ENCODE peak calls at places on chromosomes 4 and X, in five cellular contexts. K is amygdala, T is skeletal muscle cell, H is endothelial cell, X is DMS53. I is an unnamed sample.

GRCh38 chr4:82586055-82586454 is 24.3 kb upstream of the TMEM150C start:
- DNase-seq in H (no peak), T (no peak), K (peak), X (no peak), I (no peak)

GRCh38 chr4:45078201-45078600 is 351.8 kb upstream of the GNPDA2 start:
- DNase-seq in T (no peak), X (no peak), H (no peak), K (no peak), I (no peak)

GRCh38 chrX:40543661-40544328 is 37.0 kb upstream of the ATP6AP2 start:
- DNase-seq in X (peak), T (no peak), K (no peak), H (peak), I (peak)

GRCh38 chr4:153571006-153571545 is 104.9 kb downstream of the TMEM131L start:
- DNase-seq in T (no peak), H (no peak), K (no peak), X (no peak), I (no peak)

GRCh38 chr4:1746919-1747602 is 25.7 kb downstream of the TACC3 start:
- DNase-seq in K (peak), X (peak), T (no peak), H (no peak), I (no peak)

GRCh38 chrX:41333744-41333993 is 293 bp upstream of the DDX3X start:
- DNase-seq in K (no peak), H (no peak), T (peak), X (peak), I (no peak)

GRCh38 chr4:17647927-17648326 is 33.5 kb downstream of the MED28 start:
- DNase-seq in H (no peak), X (peak), T (no peak), K (no peak), I (no peak)

GRCh38 chr4:30722916-30723270 is 2.7 kb downstream of the PCDH7 start:
- DNase-seq in X (no peak), K (no peak), H (peak), T (no peak), I (no peak)

GRCh38 chrX:152028611-152029010 is 54.1 kb upstream of the GABRE start:
- DNase-seq in X (no peak), H (no peak), K (no peak), T (no peak), I (no peak)

GRCh38 chrX:18410038-18410437 is 15.4 kb upstream of the CDKL5 start:
- DNase-seq in T (no peak), X (peak), K (no peak), H (no peak), I (no peak)

GRCh38 chrX:145532176-145532780 is 285.0 kb downstream of the SPANXN1 start:
- DNase-seq in X (no peak), K (no peak), T (no peak), H (no peak), I (no peak)

GRCh38 chrX:55026840-55027239 is 3.9 kb downstream of the ALAS2 start:
- DNase-seq in H (no peak), T (no peak), X (no peak), K (no peak), I (no peak)

GRCh38 chr4:187103351-187103750 is 379.7 kb upstream of the FAT1 start:
- DNase-seq in H (no peak), T (no peak), K (no peak), X (peak), I (no peak)

GRCh38 chr4:22202351-22203343 is 254.1 kb upstream of the KCNIP4 start:
- DNase-seq in T (no peak), X (no peak), H (no peak), K (no peak), I (no peak)

GRCh38 chr4:108360857-108361820 is 192.4 kb upstream of the LEF1 start:
- DNase-seq in X (no peak), K (no peak), T (peak), H (peak), I (no peak)

GRCh38 chr4:155434904-155435303 is 58.1 kb upstream of the MAP9 start:
- DNase-seq in K (no peak), T (no peak), H (no peak), X (no peak), I (no peak)

I was measured in mesenteric fat pad.